ENCODE peak calls at places on chromosomes 2 and 18, in six cellular contexts. One of them, this sample, is unnamed.

GRCh38 chr2:229296016-229296415 is 24.9 kb upstream of the PID1 start:
- DNase-seq in naive B cell: no peak
- DNase-seq in mesendoderm: no peak
- DNase-seq in NCI-H82: no peak
- DNase-seq in substantia nigra: no peak
- DNase-seq in WTC11: no peak
- DNase-seq in this sample: no peak

GRCh38 chr2:237154894-237155851 is 69.5 kb downstream of the COPS8 start:
- DNase-seq in naive B cell: no peak
- DNase-seq in mesendoderm: no peak
- DNase-seq in NCI-H82: no peak
- DNase-seq in substantia nigra: no peak
- DNase-seq in WTC11: no peak
- DNase-seq in this sample: no peak

GRCh38 chr2:108403494-108403893 is 25.7 kb downstream of the SULT1C4 start:
- DNase-seq in naive B cell: no peak
- DNase-seq in mesendoderm: peak; percentile 95
- DNase-seq in NCI-H82: no peak
- DNase-seq in substantia nigra: no peak
- DNase-seq in WTC11: peak; percentile 65
- DNase-seq in this sample: no peak

GRCh38 chr2:20398956-20399567 is 47.8 kb upstream of the RHOB start:
- DNase-seq in naive B cell: no peak
- DNase-seq in mesendoderm: no peak
- DNase-seq in NCI-H82: no peak
- DNase-seq in substantia nigra: no peak
- DNase-seq in WTC11: no peak
- DNase-seq in this sample: no peak

GRCh38 chr2:147390475-147390874 is 454.4 kb upstream of the ACVR2A start:
- DNase-seq in naive B cell: no peak
- DNase-seq in mesendoderm: no peak
- DNase-seq in NCI-H82: no peak
- DNase-seq in substantia nigra: no peak
- DNase-seq in WTC11: no peak
- DNase-seq in this sample: no peak

GRCh38 chr2:241560883-241561474 is 2.4 kb downstream of the BOK start:
- DNase-seq in naive B cell: no peak
- DNase-seq in mesendoderm: no peak
- DNase-seq in NCI-H82: no peak
- DNase-seq in substantia nigra: peak; percentile 60
- DNase-seq in WTC11: no peak
- DNase-seq in this sample: no peak

GRCh38 chr2:67927489-67927888 is 135.3 kb downstream of the C1D start:
- DNase-seq in naive B cell: no peak
- DNase-seq in mesendoderm: peak; percentile 55
- DNase-seq in NCI-H82: peak; percentile 73
- DNase-seq in substantia nigra: no peak
- DNase-seq in WTC11: peak; percentile 19
- DNase-seq in this sample: no peak

GRCh38 chr18:33660696-33661310 is 82.8 kb downstream of the ASXL3 start:
- DNase-seq in naive B cell: no peak
- DNase-seq in mesendoderm: no peak
- DNase-seq in NCI-H82: no peak
- DNase-seq in substantia nigra: no peak
- DNase-seq in WTC11: no peak
- DNase-seq in this sample: no peak

GRCh38 chr18:45164551-45164950 is 450.7 kb upstream of the SLC14A2 start:
- DNase-seq in naive B cell: no peak
- DNase-seq in mesendoderm: no peak
- DNase-seq in NCI-H82: no peak
- DNase-seq in substantia nigra: no peak
- DNase-seq in WTC11: no peak
- DNase-seq in this sample: no peak

GRCh38 chr2:130826419-130826818 is 10.3 kb upstream of the ARHGEF4 start:
- DNase-seq in naive B cell: no peak
- DNase-seq in mesendoderm: no peak
- DNase-seq in NCI-H82: no peak
- DNase-seq in substantia nigra: no peak
- DNase-seq in WTC11: no peak
- DNase-seq in this sample: no peak

GRCh38 chr2:204049635-204050034 is 113.1 kb downstream of the ICOS start:
- DNase-seq in naive B cell: no peak
- DNase-seq in mesendoderm: no peak
- DNase-seq in NCI-H82: no peak
- DNase-seq in substantia nigra: no peak
- DNase-seq in WTC11: no peak
- DNase-seq in this sample: no peak

GRCh38 chr2:100000915-100001707 is 141.3 kb downstream of the AFF3 start:
- DNase-seq in naive B cell: no peak
- DNase-seq in mesendoderm: no peak
- DNase-seq in NCI-H82: no peak
- DNase-seq in substantia nigra: no peak
- DNase-seq in WTC11: no peak
- DNase-seq in this sample: no peak

GRCh38 chr2:218291318-218291933 is 877 bp downstream of the TMBIM1 start:
- DNase-seq in naive B cell: no peak
- DNase-seq in mesendoderm: no peak
- DNase-seq in NCI-H82: no peak
- DNase-seq in substantia nigra: no peak
- DNase-seq in WTC11: no peak
- DNase-seq in this sample: no peak

GRCh38 chr2:168156661-168157060 is 90.7 kb downstream of the STK39 start:
- DNase-seq in naive B cell: no peak
- DNase-seq in mesendoderm: peak; percentile 54
- DNase-seq in NCI-H82: no peak
- DNase-seq in substantia nigra: no peak
- DNase-seq in WTC11: no peak
- DNase-seq in this sample: no peak

GRCh38 chr2:170255971-170256370 is 78.0 kb downstream of the MYO3B start:
- DNase-seq in naive B cell: no peak
- DNase-seq in mesendoderm: peak; percentile 21
- DNase-seq in NCI-H82: no peak
- DNase-seq in substantia nigra: no peak
- DNase-seq in WTC11: no peak
- DNase-seq in this sample: no peak

GRCh38 chr2:10046899-10047298 is 3.5 kb downstream of the KLF11 start:
- DNase-seq in naive B cell: no peak
- DNase-seq in mesendoderm: no peak
- DNase-seq in NCI-H82: no peak
- DNase-seq in substantia nigra: no peak
- DNase-seq in WTC11: no peak
- DNase-seq in this sample: no peak

GRCh38 chr18:10377956-10378355 is 76.5 kb upstream of the APCDD1 start:
- DNase-seq in naive B cell: no peak
- DNase-seq in mesendoderm: no peak
- DNase-seq in NCI-H82: no peak
- DNase-seq in substantia nigra: no peak
- DNase-seq in WTC11: no peak
- DNase-seq in this sample: no peak

GRCh38 chr2:144798019-144798418 is 278.1 kb upstream of the ZEB2 start:
- DNase-seq in naive B cell: no peak
- DNase-seq in mesendoderm: no peak
- DNase-seq in NCI-H82: no peak
- DNase-seq in substantia nigra: no peak
- DNase-seq in WTC11: no peak
- DNase-seq in this sample: no peak

GRCh38 chr2:233988581-233988980 is 61.9 kb upstream of the SPP2 start:
- DNase-seq in naive B cell: no peak
- DNase-seq in mesendoderm: no peak
- DNase-seq in NCI-H82: peak; percentile 46
- DNase-seq in substantia nigra: no peak
- DNase-seq in WTC11: no peak
- DNase-seq in this sample: no peak

GRCh38 chr2:226977775-226978190 is 141.9 kb downstream of the RHBDD1 start:
- DNase-seq in naive B cell: no peak
- DNase-seq in mesendoderm: no peak
- DNase-seq in NCI-H82: no peak
- DNase-seq in substantia nigra: no peak
- DNase-seq in WTC11: no peak
- DNase-seq in this sample: no peak

GRCh38 chr2:30208453-30208852 is 22.9 kb upstream of the LBH start:
- DNase-seq in naive B cell: peak; percentile 35
- DNase-seq in mesendoderm: peak; percentile 97
- DNase-seq in NCI-H82: peak; percentile 89
- DNase-seq in substantia nigra: peak; percentile 29
- DNase-seq in WTC11: peak; percentile 59
- DNase-seq in this sample: no peak

GRCh38 chr2:134181219-134181618 is 72.7 kb upstream of the MGAT5 start:
- DNase-seq in naive B cell: peak; percentile 76
- DNase-seq in mesendoderm: no peak
- DNase-seq in NCI-H82: no peak
- DNase-seq in substantia nigra: no peak
- DNase-seq in WTC11: no peak
- DNase-seq in this sample: peak; percentile 7

This sample was measured in stimulated activated CD4-positive, alpha-beta T cell treated with anti-CD3 and anti-CD28 coated beads, Interleukin-1b, Interleukin-23, amount 100 ng/mL, for 1 hour.